ENCODE peak calls at places on chromosomes 5 and 9, in six cellular contexts. M, T, Q, C, U and S are unnamed samples.
A peak's percentile ranks its signal among the peaks of the same experiment; 100 is the strongest.

GRCh38 chr5:133565993-133566392 is 46.3 kb downstream of the FSTL4 start:
- DNase-seq in M (no peak), T (no peak), Q (no peak), C (peak; percentile 9), U (no peak), S (no peak)

GRCh38 chr5:39947657-39948056 is 522.9 kb upstream of the DAB2 start:
- DNase-seq in M (no peak), T (no peak), Q (no peak), C (peak; percentile 43), U (no peak), S (no peak)

GRCh38 chr9:127049581-127049980 is 72.9 kb downstream of the ANGPTL2 start:
- DNase-seq in M (no peak), T (no peak), Q (no peak), C (peak; percentile 27), U (no peak), S (no peak)

GRCh38 chr9:123834907-123835562 is 94.9 kb downstream of the DENND1A start:
- DNase-seq in M (no peak), T (no peak), Q (no peak), C (peak; percentile 42), U (no peak), S (no peak)

GRCh38 chr5:149924481-149924880 is 20.1 kb downstream of the PDE6A start:
- DNase-seq in M (no peak), T (no peak), Q (no peak), C (no peak), U (no peak), S (no peak)

GRCh38 chr5:84779206-84779605 is 394.5 kb upstream of the EDIL3 start:
- DNase-seq in M (no peak), T (no peak), Q (no peak), C (peak; percentile 53), U (no peak), S (no peak)

GRCh38 chr9:127283917-127284316 is 19.3 kb downstream of the GARNL3 start:
- DNase-seq in M (no peak), T (no peak), Q (no peak), C (peak; percentile 16), U (no peak), S (peak; percentile 31)

GRCh38 chr9:79430599-79430998 is 141.2 kb upstream of the TLE4 start:
- DNase-seq in M (no peak), T (no peak), Q (no peak), C (peak; percentile 6), U (no peak), S (no peak)

GRCh38 chr5:59525957-59526356 is 367.6 kb downstream of the PDE4D start:
- DNase-seq in M (no peak), T (no peak), Q (no peak), C (peak; percentile 86), U (no peak), S (no peak)

GRCh38 chr5:132962429-132962928 is 955 bp downstream of the AFF4 start:
- DNase-seq in M (peak; percentile 50), T (no peak), Q (no peak), C (peak; percentile 72), U (no peak), S (no peak)

GRCh38 chr9:95017661-95018060 is 291.2 kb downstream of the AOPEP start:
- DNase-seq in M (no peak), T (no peak), Q (no peak), C (no peak), U (no peak), S (no peak)

GRCh38 chr5:67695369-67695768 is 498.8 kb upstream of the CD180 start:
- DNase-seq in M (no peak), T (no peak), Q (no peak), C (no peak), U (no peak), S (no peak)

GRCh38 chr5:88283690-88284089 is 15.0 kb upstream of the TMEM161B start:
- DNase-seq in M (peak; percentile 38), T (no peak), Q (no peak), C (no peak), U (no peak), S (no peak)

GRCh38 chr9:91740713-91741112 is 209.3 kb downstream of the ROR2 start:
- DNase-seq in M (no peak), T (peak; percentile 38), Q (no peak), C (peak; percentile 53), U (no peak), S (no peak)

GRCh38 chr5:158120760-158121159 is 261.8 kb upstream of the CLINT1 start:
- DNase-seq in M (no peak), T (no peak), Q (no peak), C (peak; percentile 18), U (no peak), S (no peak)

GRCh38 chr5:113266913-113267227 is 167.9 kb downstream of the TSSK1B start:
- DNase-seq in M (peak; percentile 82), T (no peak), Q (no peak), C (no peak), U (no peak), S (no peak)

GRCh38 chr5:59840200-59840601 is 53.3 kb downstream of the PDE4D start:
- DNase-seq in M (peak; percentile 36), T (no peak), Q (no peak), C (peak; percentile 89), U (no peak), S (no peak)

GRCh38 chr9:132006657-132007370 is 72.9 kb downstream of the MED27 start:
- DNase-seq in M (no peak), T (no peak), Q (no peak), C (peak; percentile 57), U (no peak), S (no peak)

GRCh38 chr9:85081963-85082362 is 412.4 kb downstream of the NTRK2 start:
- DNase-seq in M (no peak), T (no peak), Q (no peak), C (no peak), U (no peak), S (no peak)

GRCh38 chr9:81634915-81635516 is 54.3 kb downstream of the TLE1 start:
- DNase-seq in M (no peak), T (no peak), Q (no peak), C (peak; percentile 58), U (no peak), S (no peak)

GRCh38 chr9:134181648-134182034 is 17.3 kb upstream of the RNU6ATAC start:
- DNase-seq in M (no peak), T (peak; percentile 33), Q (no peak), C (no peak), U (peak; percentile 47), S (no peak)

GRCh38 chr9:27548055-27548741 is 18.6 kb upstream of the MOB3B start:
- DNase-seq in M (peak; percentile 36), T (no peak), Q (no peak), C (peak; percentile 5), U (no peak), S (peak; percentile 51)

GRCh38 chr9:7094052-7094451 is 336.3 kb downstream of the KDM4C start:
- DNase-seq in M (no peak), T (no peak), Q (no peak), C (no peak), U (no peak), S (no peak)

GRCh38 chr9:115118471-115119156 is 657 bp upstream of the TNC start:
- DNase-seq in M (peak; percentile 91), T (peak; percentile 63), Q (peak; percentile 48), C (peak; percentile 90), U (peak; percentile 70), S (peak; percentile 19)

GRCh38 chr5:62720036-62720441 is 141.4 kb downstream of the LRRC70 start:
- DNase-seq in M (no peak), T (no peak), Q (no peak), C (peak; percentile 1), U (no peak), S (no peak)

GRCh38 chr5:79835220-79835714 is 145.6 kb downstream of the CMYA5 start:
- DNase-seq in M (no peak), T (no peak), Q (no peak), C (no peak), U (no peak), S (no peak)

GRCh38 chr5:78588517-78588916 is 60.1 kb downstream of the LHFPL2 start:
- DNase-seq in M (no peak), T (no peak), Q (no peak), C (no peak), U (no peak), S (no peak)
- H3K27ac ChIP-seq in M (no peak overlapping the region), T (no peak overlapping the region), Q (no peak overlapping the region), C (no peak overlapping the region), U (no peak overlapping the region), S (peak overlapping the region; percentile 39)

GRCh38 chr5:137575211-137575610 is 76.1 kb upstream of the SPOCK1 start:
- DNase-seq in M (no peak), T (no peak), Q (no peak), C (no peak), U (no peak), S (no peak)

GRCh38 chr5:137570070-137570469 is 70.9 kb upstream of the SPOCK1 start:
- DNase-seq in M (no peak), T (no peak), Q (no peak), C (no peak), U (no peak), S (no peak)

GRCh38 chr5:137575847-137576246 is 76.7 kb upstream of the SPOCK1 start:
- DNase-seq in M (no peak), T (no peak), Q (no peak), C (peak; percentile 30), U (no peak), S (no peak)

GRCh38 chr5:137572042-137572695 is 73.0 kb upstream of the SPOCK1 start:
- DNase-seq in M (no peak), T (no peak), Q (no peak), C (peak; percentile 47), U (no peak), S (no peak)

DNA sequence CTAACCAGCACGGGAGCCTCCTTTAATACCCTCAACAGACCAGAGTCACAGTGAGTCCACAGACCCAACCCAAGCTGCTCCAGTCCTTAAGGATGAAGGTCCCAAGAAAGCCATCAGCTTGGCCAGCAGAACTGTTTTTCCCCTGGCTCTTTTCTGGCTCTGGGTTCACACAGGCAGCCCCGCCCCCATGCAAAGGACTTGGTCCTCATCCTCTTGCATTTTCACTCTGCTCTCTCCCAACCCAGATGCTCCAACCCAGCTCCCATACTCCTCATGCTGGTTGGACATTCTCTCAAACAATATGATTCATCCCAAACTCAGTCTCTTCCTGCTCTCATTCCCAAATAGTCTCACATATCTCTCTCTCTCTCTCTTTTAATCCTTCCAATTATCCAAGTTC is 74.2 kb upstream of the SPOCK1 start:
- DNase-seq in M (no peak), T (no peak), Q (no peak), C (no peak), U (no peak), S (no peak)
- H3K4me3 ChIP-seq in M (no peak overlapping the region), T (no peak overlapping the region), Q (no peak overlapping the region), C (no peak overlapping the region), U (no peak overlapping the region), S (no peak overlapping the region)

GRCh38 chr5:101424530-101425175 is 521.6 kb upstream of the ST8SIA4 start:
- DNase-seq in M (no peak), T (no peak), Q (no peak), C (peak; percentile 95), U (no peak), S (no peak)
- H3K27ac ChIP-seq in M (no peak overlapping the region), T (no peak overlapping the region), Q (peak overlapping the region; percentile 60), C (peak overlapping the region; percentile 65), U (peak overlapping the region; percentile 40), S (no peak overlapping the region)

DNA sequence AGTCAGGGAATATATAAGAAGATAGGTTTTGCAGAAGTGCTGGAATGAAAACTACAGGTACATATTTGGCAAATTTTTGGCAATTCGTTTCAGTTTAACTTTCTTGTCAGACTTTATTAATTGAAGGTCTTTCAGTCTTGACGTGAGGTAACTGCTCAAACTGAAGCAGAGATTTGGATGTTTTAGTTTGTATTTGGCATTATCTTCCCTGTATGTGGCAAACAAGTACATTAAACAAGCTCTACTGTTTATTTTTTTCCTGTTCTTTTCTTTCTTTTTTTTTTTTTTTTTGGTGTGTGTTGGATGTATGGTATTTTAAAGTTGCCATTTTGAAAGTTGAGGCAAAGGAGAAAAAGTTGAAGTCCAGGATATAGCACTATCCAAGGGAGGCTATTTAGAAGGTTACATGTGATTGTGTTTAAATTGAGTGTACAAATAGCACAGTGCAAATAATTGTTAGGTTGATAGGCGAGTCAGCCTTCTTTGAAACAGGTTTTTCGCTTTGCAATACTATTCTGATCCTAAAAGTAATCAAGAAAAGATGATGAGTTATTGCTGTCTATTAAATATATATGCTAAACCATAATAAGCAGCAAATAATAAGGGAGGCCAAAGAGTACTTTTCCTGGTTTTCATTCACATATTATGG is 2.2 kb downstream of the PBX3 start:
- DNase-seq in M (no peak), T (no peak), Q (no peak), C (no peak), U (no peak), S (no peak)
- H3K4me3 ChIP-seq in M (no peak overlapping the region), T (peak overlapping the region; percentile 94), Q (peak overlapping the region; percentile 97), C (peak overlapping the region; percentile 72), U (peak overlapping the region; percentile 88), S (no peak overlapping the region)